ENCODE peak calls at places on chromosomes 2 and 18, in four cellular contexts. S, D, J and M are unnamed samples.
A peak's percentile ranks its signal among the peaks of the same experiment; 100 is the strongest.

GRCh38 chr2:49813208-49813607 is 658.9 kb upstream of the FSHR start:
- DNase-seq in S (no peak), J (no peak), D (no peak), M (no peak)

GRCh38 chr18:25594351-25594750 is 242.4 kb upstream of the ZNF521 start:
- DNase-seq in J (no peak), S (no peak), D (no peak), M (no peak)

GRCh38 chr2:15177103-15177502 is 384.0 kb downstream of the NBAS start:
- DNase-seq in D (no peak), S (no peak), J (no peak), M (no peak)

GRCh38 chr2:177611310-177611886 is 218.8 kb downstream of the AGPS start:
- DNase-seq in J (no peak), D (no peak), S (no peak), M (no peak)

GRCh38 chr2:28004086-28004485 is 113.6 kb downstream of the BABAM2 start:
- DNase-seq in D (no peak), J (peak; percentile 46), S (no peak), M (no peak)

GRCh38 chr2:65537651-65538385 is 105.4 kb upstream of the SPRED2 start:
- DNase-seq in S (no peak), D (no peak), J (no peak), M (no peak)

GRCh38 chr2:63058149-63058741 is 7.6 kb downstream of the OTX1 start:
- DNase-seq in D (no peak), J (no peak), S (no peak), M (no peak)

GRCh38 chr2:47904903-47905453 is 1.3 kb downstream of the FBXO11 start:
- DNase-seq in D (peak; percentile 80), J (peak; percentile 23), S (no peak), M (peak; percentile 76)

GRCh38 chr2:190809139-190809764 is 71.4 kb upstream of the GLS start:
- DNase-seq in S (no peak), J (no peak), D (no peak), M (no peak)

GRCh38 chr2:238922435-238922834 is 74.5 kb downstream of the TWIST2 start:
- DNase-seq in S (no peak), J (no peak), D (no peak), M (no peak)

GRCh38 chr2:195575879-195576391 is 81.1 kb upstream of the SLC39A10 start:
- DNase-seq in D (no peak), S (no peak), J (no peak), M (no peak)

GRCh38 chr2:234671231-234671630 is 174.3 kb upstream of the ARL4C start:
- DNase-seq in D (no peak), J (no peak), S (no peak), M (no peak)

GRCh38 chr18:28115149-28115550 is 61.8 kb downstream of the CDH2 start:
- DNase-seq in J (peak; percentile 38), D (no peak), S (no peak), M (no peak)
- H3K4me3 ChIP-seq in J (no peak overlapping the region), D (no peak overlapping the region), S (no peak overlapping the region), M (no peak overlapping the region)

GRCh38 chr2:85579266-85579935 is 2.0 kb downstream of the VAMP8 start:
- DNase-seq in D (no peak), S (no peak), J (no peak), M (no peak)
- H3K4me3 ChIP-seq in D (peak overlapping the region; percentile 60), S (peak overlapping the region; percentile 59), J (no peak overlapping the region), M (peak overlapping the region; percentile 69)

DNA sequence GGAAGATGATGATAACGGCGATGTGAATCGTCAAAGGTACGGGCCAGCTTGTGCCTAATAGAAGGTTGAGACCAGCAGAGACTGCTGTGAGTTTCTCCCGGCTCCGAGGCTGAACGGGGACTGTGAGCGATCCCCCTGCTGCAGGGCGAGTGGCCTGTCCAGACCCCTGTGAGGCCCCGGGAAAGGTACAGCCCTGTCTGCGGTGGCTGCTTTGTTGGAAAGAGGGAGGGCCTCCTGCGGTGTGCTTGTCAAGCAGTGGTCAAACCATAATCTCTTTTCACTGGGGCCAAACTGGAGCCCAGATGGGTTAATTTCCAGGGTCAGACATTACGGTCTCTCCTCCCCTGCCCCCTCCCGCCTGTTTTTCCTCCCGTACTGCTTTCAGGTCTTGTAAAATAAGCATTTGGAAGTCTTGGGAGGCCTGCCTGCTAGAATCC is 3.0 kb downstream of the FZD7 start:
- DNase-seq in J (peak; percentile 52), S (no peak), D (no peak), M (no peak)
- H3K4me3 ChIP-seq in J (peak overlapping the region; percentile 61), S (peak overlapping the region; percentile 81), D (no peak overlapping the region), M (peak overlapping the region; percentile 72)

GRCh38 chr2:20449501-20450200 is 2.8 kb downstream of the RHOB start:
- DNase-seq in J (no peak), D (no peak), S (no peak), M (no peak)

GRCh38 chr2:20447437-20448245 is 767 bp downstream of the RHOB start:
- DNase-seq in J (peak; percentile 42), S (no peak), D (peak; percentile 91), M (peak; percentile 81)

GRCh38 chr2:20446917-20447436 is at the start of gene RHOB:
- DNase-seq in S (peak; percentile 84), D (peak; percentile 99), J (peak; percentile 96), M (peak; percentile 98)

GRCh38 chr2:20450201-20451108 is 3.6 kb downstream of the RHOB start:
- DNase-seq in J (peak; percentile 75), D (no peak), S (no peak), M (no peak)

GRCh38 chr2:20448246-20449046 is 1.6 kb downstream of the RHOB start:
- DNase-seq in J (no peak), D (no peak), S (no peak), M (no peak)
- H3K4me3 ChIP-seq in J (peak overlapping the region; percentile 71), D (peak overlapping the region; percentile 100), S (peak overlapping the region; percentile 94), M (peak overlapping the region; percentile 86)